ENCODE peak calls at places on chromosome 1, in nine cellular contexts. Z is IMR-90, V is osteoblast, L is HCT116, S is K562, M is neural progenitor cell, D is fibroblast of lung, H is PC-9, J is A549. R is an unnamed sample.

GRCh38 chr1:82034812-82035211 is 234.1 kb downstream of the ADGRL2 start:
- DNase-seq in Z (no peak), V (no peak), L (no peak), S (no peak), M (no peak), D (no peak), H (no peak), J (no peak), R (no peak)

GRCh38 chr1:174445351-174445750 is 2.4 kb upstream of the GPR52 start:
- DNase-seq in Z (no peak), V (no peak), L (no peak), S (no peak), M (no peak), D (no peak), H (no peak), J (no peak), R (no peak)

GRCh38 chr1:14794136-14794768 is 195.8 kb downstream of the KAZN start:
- DNase-seq in Z (no peak), V (no peak), L (no peak), S (no peak), M (no peak), D (peak; percentile 54), H (no peak), J (no peak), R (no peak)

GRCh38 chr1:94514095-94514727 is 27.3 kb downstream of the F3 start:
- DNase-seq in Z (peak; percentile 24), V (peak; percentile 15), L (peak; percentile 42), S (peak; percentile 54), M (peak; percentile 66), D (no peak), H (peak; percentile 34), J (peak; percentile 7), R (peak; percentile 25)

GRCh38 chr1:156468693-156469345 is 31.8 kb downstream of the MEF2D start:
- DNase-seq in Z (no peak), V (peak; percentile 46), L (no peak), S (no peak), M (no peak), D (no peak), H (no peak), J (no peak), R (no peak)

GRCh38 chr1:21585037-21585436 is 75.8 kb downstream of the ALPL start:
- DNase-seq in Z (no peak), V (peak; percentile 90), L (no peak), S (peak; percentile 54), M (no peak), D (peak; percentile 8), H (no peak), J (no peak), R (no peak)

GRCh38 chr1:81179239-81179638 is 621.5 kb upstream of the ADGRL2 start:
- DNase-seq in Z (peak; percentile 99), V (no peak), L (peak; percentile 19), S (no peak), M (no peak), D (peak; percentile 85), H (peak; percentile 16), J (peak; percentile 3), R (no peak)

GRCh38 chr1:165696625-165697100 is 1.7 kb downstream of the ALDH9A1 start:
- DNase-seq in Z (peak; percentile 89), V (peak; percentile 87), L (no peak), S (peak; percentile 21), M (peak; percentile 15), D (peak; percentile 92), H (no peak), J (no peak), R (no peak)

GRCh38 chr1:47696911-47697441 is 259.1 kb downstream of the FOXD2 start:
- DNase-seq in Z (no peak), V (no peak), L (peak; percentile 26), S (no peak), M (no peak), D (no peak), H (peak; percentile 50), J (no peak), R (no peak)

DNA sequence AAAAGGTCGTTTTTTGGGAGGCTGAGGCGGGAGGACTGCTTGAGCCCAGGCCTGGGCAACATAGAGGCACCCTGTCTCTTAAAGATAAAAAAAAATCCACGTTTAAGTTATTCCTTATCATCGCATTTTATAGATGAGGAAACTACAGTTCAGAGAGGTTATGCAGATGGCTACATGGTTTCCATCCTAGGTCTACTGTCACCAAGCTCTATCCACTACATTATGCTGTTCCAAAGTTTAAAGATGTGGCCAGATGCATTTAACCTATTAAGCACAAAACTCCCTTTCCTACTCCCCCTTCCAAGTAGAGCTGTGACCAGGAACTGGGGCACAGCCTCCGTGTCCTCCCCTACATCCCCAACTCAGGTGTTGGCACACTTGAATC is 1.4 kb downstream of the TAF5L start:
- DNase-seq in Z (no peak), V (peak; percentile 91), L (no peak), S (no peak), M (no peak), D (no peak), H (no peak), J (no peak), R (no peak)
- H3K4me3 ChIP-seq in Z (peak overlapping the region; percentile 84), V (peak overlapping the region; percentile 78), L (peak overlapping the region; percentile 88), S (peak overlapping the region; percentile 66), M (peak overlapping the region; percentile 85), D (peak overlapping the region; percentile 80), H (peak overlapping the region; percentile 99), J (peak overlapping the region; percentile 73), R (peak overlapping the region; percentile 91)

DNA sequence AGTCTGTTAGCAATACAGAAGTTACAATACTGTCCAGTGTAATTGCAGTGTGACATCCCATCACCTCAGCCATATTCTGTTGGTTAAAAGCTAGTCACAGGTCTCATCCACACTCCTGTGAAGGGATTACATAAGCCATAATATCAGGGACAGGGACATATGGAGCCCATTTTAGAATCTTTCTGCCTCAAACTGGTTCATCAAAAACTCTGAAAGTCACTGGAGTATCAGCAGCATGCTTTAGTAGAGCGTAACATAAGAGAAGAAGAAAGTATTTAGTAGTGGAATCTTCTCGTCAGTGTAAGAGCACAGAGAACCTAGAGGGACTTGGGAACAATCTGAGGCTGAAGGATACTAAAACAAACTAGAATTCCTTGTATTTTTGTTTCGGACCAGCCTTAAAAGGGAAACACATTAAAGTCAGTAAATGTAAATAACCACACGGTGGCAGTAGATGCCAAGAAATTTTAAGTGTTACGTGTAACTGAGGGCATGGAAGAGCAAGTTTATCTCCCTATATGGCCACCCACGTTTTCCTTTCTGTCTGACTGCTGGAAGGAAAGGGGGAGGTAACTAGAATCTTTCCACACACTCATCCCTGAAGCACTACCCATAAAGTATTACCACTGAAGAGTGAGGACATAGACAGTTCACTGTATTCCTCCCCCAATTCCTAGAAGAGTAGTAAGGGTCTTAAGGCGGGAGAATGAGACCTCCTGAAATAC is 41.6 kb upstream of the AGL start:
- DNase-seq in Z (peak; percentile 96), V (peak; percentile 92), L (peak; percentile 85), S (peak; percentile 93), M (peak; percentile 87), D (peak; percentile 92), H (peak; percentile 27), J (peak; percentile 32), R (peak; percentile 84)
- TF ChIP-seq CTCF in Z (peak; percentile 84), V (peak; percentile 67), L (peak; percentile 21), S (peak; percentile 70), M (peak; percentile 80), D (peak; percentile 54), H (peak; percentile 92), J (peak; percentile 75), R (peak; percentile 87)

GRCh38 chr1:45842786-45843185 is 39.4 kb downstream of the MAST2 start:
- DNase-seq in Z (peak; percentile 14), V (no peak), L (no peak), S (no peak), M (no peak), D (no peak), H (no peak), J (no peak), R (no peak)
- H3K4me2 ChIP-seq in Z (no peak overlapping the region), V (peak overlapping the region; percentile 2), L (no peak overlapping the region), S (no peak overlapping the region), M (no peak overlapping the region), D (no peak overlapping the region), H (no peak overlapping the region), J (no peak overlapping the region), R (peak overlapping the region; percentile 78)

GRCh38 chr1:244011251-244011650 is 39.8 kb upstream of the ZBTB18 start:
- DNase-seq in Z (peak; percentile 59), V (peak; percentile 18), L (no peak), S (no peak), M (no peak), D (peak; percentile 44), H (no peak), J (no peak), R (no peak)

GRCh38 chr1:244013100-244013499 is 38.0 kb upstream of the ZBTB18 start:
- DNase-seq in Z (no peak), V (no peak), L (no peak), S (no peak), M (no peak), D (no peak), H (no peak), J (no peak), R (no peak)

GRCh38 chr1:244012232-244012631 is 38.9 kb upstream of the ZBTB18 start:
- DNase-seq in Z (peak; percentile 78), V (peak; percentile 89), L (no peak), S (no peak), M (peak; percentile 31), D (peak; percentile 88), H (peak; percentile 43), J (no peak), R (no peak)

GRCh38 chr1:244010599-244011211 is 40.4 kb upstream of the ZBTB18 start:
- DNase-seq in Z (no peak), V (no peak), L (no peak), S (no peak), M (no peak), D (peak; percentile 25), H (no peak), J (no peak), R (no peak)

GRCh38 chr1:244011796-244012195 is 39.3 kb upstream of the ZBTB18 start:
- DNase-seq in Z (no peak), V (no peak), L (no peak), S (no peak), M (no peak), D (peak; percentile 28), H (no peak), J (no peak), R (no peak)
- H3K4me3 ChIP-seq in Z (no peak overlapping the region), V (no peak overlapping the region), L (no peak overlapping the region), S (no peak overlapping the region), M (no peak overlapping the region), D (no peak overlapping the region), H (no peak overlapping the region), J (no peak overlapping the region), R (no peak overlapping the region)

GRCh38 chr1:119358661-119359060 is 9.9 kb upstream of the HAO2 start:
- DNase-seq in Z (no peak), V (no peak), L (no peak), S (no peak), M (no peak), D (no peak), H (no peak), J (no peak), R (no peak)
- TF ChIP-seq CTCF in Z (no peak), V (no peak), L (no peak), S (no peak), M (no peak), D (no peak), H (no peak), J (no peak), R (no peak)